ENCODE peak calls at places on chromosome 5, in eight cellular contexts. One of them, this sample, is unnamed.

GRCh38 chr5:31113101-31113500 is 80.4 kb upstream of the CDH6 start:
- DNase-seq in neural crest cell: no peak
- DNase-seq in lower leg skin: no peak
- DNase-seq in CD8-positive, alpha-beta T cell: no peak
- DNase-seq in retinal pigment epithelial cell: peak; percentile 61
- DNase-seq in HFF-Myc: no peak
- DNase-seq in GM12865: no peak
- DNase-seq in Caco-2: no peak
- DNase-seq in this sample: no peak

GRCh38 chr5:151319334-151319733 is 15.8 kb upstream of the SLC36A3 start:
- DNase-seq in Caco-2: peak; percentile 45
- DNase-seq in CD8-positive, alpha-beta T cell: no peak
- DNase-seq in lower leg skin: no peak
- DNase-seq in HFF-Myc: no peak
- DNase-seq in neural crest cell: no peak
- DNase-seq in GM12865: peak; percentile 45
- DNase-seq in retinal pigment epithelial cell: no peak
- DNase-seq in this sample: no peak

GRCh38 chr5:175746851-175747250 is 89.0 kb downstream of the HRH2 start:
- DNase-seq in Caco-2: no peak
- DNase-seq in neural crest cell: no peak
- DNase-seq in HFF-Myc: no peak
- DNase-seq in CD8-positive, alpha-beta T cell: no peak
- DNase-seq in retinal pigment epithelial cell: no peak
- DNase-seq in lower leg skin: no peak
- DNase-seq in GM12865: no peak
- DNase-seq in this sample: no peak

GRCh38 chr5:119792154-119792799 is 162.9 kb downstream of the FAM170A start:
- DNase-seq in neural crest cell: no peak
- DNase-seq in retinal pigment epithelial cell: no peak
- DNase-seq in CD8-positive, alpha-beta T cell: no peak
- DNase-seq in HFF-Myc: no peak
- DNase-seq in GM12865: no peak
- DNase-seq in Caco-2: no peak
- DNase-seq in lower leg skin: no peak
- DNase-seq in this sample: no peak

GRCh38 chr5:80810425-80810824 is 149.7 kb upstream of the RASGRF2 start:
- DNase-seq in neural crest cell: no peak
- DNase-seq in lower leg skin: no peak
- DNase-seq in retinal pigment epithelial cell: no peak
- DNase-seq in GM12865: no peak
- DNase-seq in Caco-2: no peak
- DNase-seq in HFF-Myc: no peak
- DNase-seq in CD8-positive, alpha-beta T cell: no peak
- DNase-seq in this sample: no peak

GRCh38 chr5:67693956-67694564 is 497.5 kb upstream of the CD180 start:
- DNase-seq in HFF-Myc: peak; percentile 32
- DNase-seq in lower leg skin: peak; percentile 92
- DNase-seq in neural crest cell: no peak
- DNase-seq in CD8-positive, alpha-beta T cell: no peak
- DNase-seq in Caco-2: no peak
- DNase-seq in GM12865: no peak
- DNase-seq in retinal pigment epithelial cell: peak; percentile 28
- DNase-seq in this sample: no peak

GRCh38 chr5:54571462-54571861 is 53.9 kb downstream of the SNX18 start:
- DNase-seq in retinal pigment epithelial cell: no peak
- DNase-seq in GM12865: no peak
- DNase-seq in neural crest cell: no peak
- DNase-seq in HFF-Myc: no peak
- DNase-seq in CD8-positive, alpha-beta T cell: no peak
- DNase-seq in lower leg skin: no peak
- DNase-seq in Caco-2: peak; percentile 39
- DNase-seq in this sample: no peak

GRCh38 chr5:76764374-76764773 is 48.4 kb downstream of the F2R start:
- DNase-seq in neural crest cell: no peak
- DNase-seq in Caco-2: no peak
- DNase-seq in retinal pigment epithelial cell: no peak
- DNase-seq in lower leg skin: no peak
- DNase-seq in HFF-Myc: no peak
- DNase-seq in GM12865: no peak
- DNase-seq in CD8-positive, alpha-beta T cell: no peak
- DNase-seq in this sample: no peak

GRCh38 chr5:88398316-88398715 is 129.7 kb upstream of the TMEM161B start:
- DNase-seq in retinal pigment epithelial cell: no peak
- DNase-seq in CD8-positive, alpha-beta T cell: no peak
- DNase-seq in lower leg skin: no peak
- DNase-seq in GM12865: no peak
- DNase-seq in Caco-2: no peak
- DNase-seq in neural crest cell: no peak
- DNase-seq in HFF-Myc: no peak
- DNase-seq in this sample: no peak

GRCh38 chr5:93594591-93595419 is 11.8 kb downstream of the NR2F1 start:
- DNase-seq in HFF-Myc: no peak
- DNase-seq in neural crest cell: peak; percentile 45
- DNase-seq in retinal pigment epithelial cell: no peak
- DNase-seq in Caco-2: no peak
- DNase-seq in CD8-positive, alpha-beta T cell: no peak
- DNase-seq in lower leg skin: no peak
- DNase-seq in GM12865: no peak
- DNase-seq in this sample: peak; percentile 77

GRCh38 chr5:625516-625915 is 13.4 kb downstream of the CEP72 start:
- DNase-seq in neural crest cell: no peak
- DNase-seq in lower leg skin: no peak
- DNase-seq in retinal pigment epithelial cell: no peak
- DNase-seq in CD8-positive, alpha-beta T cell: no peak
- DNase-seq in GM12865: no peak
- DNase-seq in HFF-Myc: no peak
- DNase-seq in Caco-2: no peak
- DNase-seq in this sample: peak; percentile 36

GRCh38 chr5:69136296-69136695 is 30.7 kb upstream of the CCNB1 start:
- DNase-seq in GM12865: peak; percentile 76
- DNase-seq in lower leg skin: no peak
- DNase-seq in Caco-2: no peak
- DNase-seq in HFF-Myc: no peak
- DNase-seq in retinal pigment epithelial cell: no peak
- DNase-seq in CD8-positive, alpha-beta T cell: no peak
- DNase-seq in neural crest cell: no peak
- DNase-seq in this sample: no peak

GRCh38 chr5:96567188-96567587 is 95.0 kb upstream of the CAST start:
- DNase-seq in retinal pigment epithelial cell: no peak
- DNase-seq in HFF-Myc: no peak
- DNase-seq in CD8-positive, alpha-beta T cell: no peak
- DNase-seq in neural crest cell: no peak
- DNase-seq in lower leg skin: no peak
- DNase-seq in GM12865: peak; percentile 11
- DNase-seq in Caco-2: no peak
- DNase-seq in this sample: no peak

GRCh38 chr5:10921176-10921575 is 160.1 kb upstream of the DAP start:
- DNase-seq in lower leg skin: no peak
- DNase-seq in neural crest cell: no peak
- DNase-seq in retinal pigment epithelial cell: no peak
- DNase-seq in CD8-positive, alpha-beta T cell: no peak
- DNase-seq in HFF-Myc: no peak
- DNase-seq in GM12865: no peak
- DNase-seq in Caco-2: no peak
- DNase-seq in this sample: no peak

GRCh38 chr5:59917121-59917520 is 23.6 kb upstream of the PDE4D start:
- DNase-seq in HFF-Myc: no peak
- DNase-seq in lower leg skin: no peak
- DNase-seq in Caco-2: no peak
- DNase-seq in retinal pigment epithelial cell: no peak
- DNase-seq in GM12865: no peak
- DNase-seq in CD8-positive, alpha-beta T cell: no peak
- DNase-seq in neural crest cell: no peak
- DNase-seq in this sample: no peak

GRCh38 chr5:74256947-74257573 is 383.5 kb downstream of the ENC1 start:
- DNase-seq in neural crest cell: no peak
- DNase-seq in HFF-Myc: no peak
- DNase-seq in GM12865: no peak
- DNase-seq in Caco-2: no peak
- DNase-seq in retinal pigment epithelial cell: no peak
- DNase-seq in CD8-positive, alpha-beta T cell: no peak
- DNase-seq in lower leg skin: no peak
- DNase-seq in this sample: no peak

GRCh38 chr5:55507574-55507973 is 27.2 kb downstream of the PLPP1 start:
- DNase-seq in CD8-positive, alpha-beta T cell: no peak
- DNase-seq in neural crest cell: no peak
- DNase-seq in GM12865: no peak
- DNase-seq in Caco-2: no peak
- DNase-seq in lower leg skin: no peak
- DNase-seq in retinal pigment epithelial cell: no peak
- DNase-seq in HFF-Myc: no peak
- DNase-seq in this sample: no peak

GRCh38 chr5:84642795-84643194 is 258.1 kb upstream of the EDIL3 start:
- DNase-seq in GM12865: no peak
- DNase-seq in CD8-positive, alpha-beta T cell: no peak
- DNase-seq in lower leg skin: no peak
- DNase-seq in HFF-Myc: no peak
- DNase-seq in Caco-2: no peak
- DNase-seq in retinal pigment epithelial cell: peak; percentile 9
- DNase-seq in neural crest cell: no peak
- DNase-seq in this sample: no peak

GRCh38 chr5:68049053-68049713 is 166.4 kb upstream of the PIK3R1 start:
- DNase-seq in neural crest cell: no peak
- DNase-seq in CD8-positive, alpha-beta T cell: no peak
- DNase-seq in Caco-2: no peak
- DNase-seq in HFF-Myc: no peak
- DNase-seq in GM12865: no peak
- DNase-seq in lower leg skin: no peak
- DNase-seq in retinal pigment epithelial cell: no peak
- DNase-seq in this sample: no peak

GRCh38 chr5:127957183-127957582 is 126.4 kb upstream of the SLC12A2 start:
- DNase-seq in CD8-positive, alpha-beta T cell: no peak
- DNase-seq in lower leg skin: no peak
- DNase-seq in retinal pigment epithelial cell: no peak
- DNase-seq in neural crest cell: no peak
- DNase-seq in GM12865: no peak
- DNase-seq in Caco-2: no peak
- DNase-seq in HFF-Myc: peak; percentile 75
- DNase-seq in this sample: no peak

GRCh38 chr5:143708672-143709071 is 103.3 kb upstream of the HMHB1 start:
- DNase-seq in retinal pigment epithelial cell: no peak
- DNase-seq in neural crest cell: no peak
- DNase-seq in Caco-2: no peak
- DNase-seq in GM12865: peak; percentile 17
- DNase-seq in lower leg skin: no peak
- DNase-seq in HFF-Myc: no peak
- DNase-seq in CD8-positive, alpha-beta T cell: no peak
- DNase-seq in this sample: no peak

GRCh38 chr5:124034963-124035362 is 523.0 kb downstream of the CSNK1G3 start:
- DNase-seq in GM12865: peak; percentile 82
- DNase-seq in neural crest cell: no peak
- DNase-seq in retinal pigment epithelial cell: no peak
- DNase-seq in HFF-Myc: no peak
- DNase-seq in Caco-2: no peak
- DNase-seq in CD8-positive, alpha-beta T cell: no peak
- DNase-seq in lower leg skin: no peak
- DNase-seq in this sample: no peak
- TF ChIP-seq CTCF in GM12865: no peak
- TF ChIP-seq CTCF in neural crest cell: no peak
- TF ChIP-seq CTCF in retinal pigment epithelial cell: no peak
- TF ChIP-seq CTCF in HFF-Myc: no peak
- TF ChIP-seq CTCF in Caco-2: no peak
- TF ChIP-seq CTCF in CD8-positive, alpha-beta T cell: no peak
- TF ChIP-seq CTCF in lower leg skin: no peak
- TF ChIP-seq CTCF in this sample: no peak

GRCh38 chr5:2783223-2783622 is 31.7 kb upstream of the IRX2 start:
- DNase-seq in lower leg skin: no peak
- DNase-seq in HFF-Myc: no peak
- DNase-seq in CD8-positive, alpha-beta T cell: no peak
- DNase-seq in neural crest cell: no peak
- DNase-seq in Caco-2: no peak
- DNase-seq in GM12865: no peak
- DNase-seq in retinal pigment epithelial cell: no peak
- DNase-seq in this sample: no peak
- TF ChIP-seq CTCF in lower leg skin: no peak
- TF ChIP-seq CTCF in HFF-Myc: peak; percentile 4
- TF ChIP-seq CTCF in CD8-positive, alpha-beta T cell: no peak
- TF ChIP-seq CTCF in neural crest cell: peak; percentile 14
- TF ChIP-seq CTCF in Caco-2: no peak
- TF ChIP-seq CTCF in GM12865: no peak
- TF ChIP-seq CTCF in retinal pigment epithelial cell: no peak
- TF ChIP-seq CTCF in this sample: peak; percentile 7

GRCh38 chr5:14405267-14405666 is 176.3 kb upstream of the OTULINL start:
- DNase-seq in retinal pigment epithelial cell: no peak
- DNase-seq in lower leg skin: no peak
- DNase-seq in Caco-2: no peak
- DNase-seq in GM12865: no peak
- DNase-seq in HFF-Myc: no peak
- DNase-seq in CD8-positive, alpha-beta T cell: no peak
- DNase-seq in neural crest cell: no peak
- DNase-seq in this sample: no peak
- TF ChIP-seq CTCF in retinal pigment epithelial cell: peak; percentile 47
- TF ChIP-seq CTCF in lower leg skin: no peak
- TF ChIP-seq CTCF in Caco-2: peak; percentile 47
- TF ChIP-seq CTCF in GM12865: no peak
- TF ChIP-seq CTCF in HFF-Myc: peak; percentile 44
- TF ChIP-seq CTCF in CD8-positive, alpha-beta T cell: no peak
- TF ChIP-seq CTCF in neural crest cell: peak; percentile 53
- TF ChIP-seq CTCF in this sample: no peak

GRCh38 chr5:14217587-14217986 is 74.4 kb downstream of the TRIO start:
- DNase-seq in Caco-2: no peak
- DNase-seq in CD8-positive, alpha-beta T cell: no peak
- DNase-seq in neural crest cell: no peak
- DNase-seq in HFF-Myc: no peak
- DNase-seq in GM12865: no peak
- DNase-seq in lower leg skin: no peak
- DNase-seq in retinal pigment epithelial cell: no peak
- DNase-seq in this sample: no peak

GRCh38 chr5:14216902-14217301 is 73.8 kb downstream of the TRIO start:
- DNase-seq in retinal pigment epithelial cell: peak; percentile 78
- DNase-seq in HFF-Myc: no peak
- DNase-seq in GM12865: no peak
- DNase-seq in CD8-positive, alpha-beta T cell: no peak
- DNase-seq in neural crest cell: no peak
- DNase-seq in Caco-2: no peak
- DNase-seq in lower leg skin: no peak
- DNase-seq in this sample: peak; percentile 69

GRCh38 chr5:14218011-14218410 is 74.9 kb downstream of the TRIO start:
- DNase-seq in neural crest cell: no peak
- DNase-seq in retinal pigment epithelial cell: no peak
- DNase-seq in lower leg skin: no peak
- DNase-seq in Caco-2: no peak
- DNase-seq in GM12865: no peak
- DNase-seq in HFF-Myc: no peak
- DNase-seq in CD8-positive, alpha-beta T cell: no peak
- DNase-seq in this sample: no peak

GRCh38 chr5:14215901-14216300 is 72.8 kb downstream of the TRIO start:
- DNase-seq in Caco-2: no peak
- DNase-seq in neural crest cell: no peak
- DNase-seq in HFF-Myc: no peak
- DNase-seq in GM12865: no peak
- DNase-seq in CD8-positive, alpha-beta T cell: no peak
- DNase-seq in lower leg skin: no peak
- DNase-seq in retinal pigment epithelial cell: no peak
- DNase-seq in this sample: no peak

DNA sequence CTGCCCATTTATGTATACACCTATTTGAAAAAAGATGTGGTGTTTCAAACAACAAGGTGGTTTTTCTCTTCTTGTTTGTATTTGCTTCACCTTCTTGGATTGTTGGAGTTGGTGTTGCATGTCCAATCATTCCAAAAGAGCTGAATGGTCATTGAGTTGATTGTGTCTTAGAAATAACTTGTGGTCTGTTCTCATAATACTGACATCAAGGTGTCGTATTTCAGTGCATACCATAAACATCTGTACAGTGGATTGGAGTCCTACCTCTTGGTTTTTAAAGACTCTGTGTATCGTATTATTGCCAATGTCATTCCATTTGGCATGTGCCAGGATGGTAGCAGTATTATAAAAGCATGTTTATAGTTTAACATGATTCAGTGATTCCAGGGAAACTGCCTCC is 73.2 kb downstream of the TRIO start:
- DNase-seq in lower leg skin: no peak
- DNase-seq in Caco-2: no peak
- DNase-seq in CD8-positive, alpha-beta T cell: no peak
- DNase-seq in HFF-Myc: no peak
- DNase-seq in retinal pigment epithelial cell: no peak
- DNase-seq in neural crest cell: no peak
- DNase-seq in GM12865: no peak
- DNase-seq in this sample: no peak
- TF ChIP-seq CTCF in lower leg skin: no peak
- TF ChIP-seq CTCF in Caco-2: no peak
- TF ChIP-seq CTCF in CD8-positive, alpha-beta T cell: no peak
- TF ChIP-seq CTCF in HFF-Myc: no peak
- TF ChIP-seq CTCF in retinal pigment epithelial cell: no peak
- TF ChIP-seq CTCF in neural crest cell: no peak
- TF ChIP-seq CTCF in GM12865: no peak
- TF ChIP-seq CTCF in this sample: no peak